ENCODE peak calls at places on chromosomes 4 and X, in nine cellular contexts. L is activated CD4-positive, alpha-beta T cell treated with anti-CD3 and anti-CD28 coated beads, Interleukin-2, amount 10 ng/mL, durations not matched to agents 7 days and 5 days; Z is stimulated activated CD4-positive, alpha-beta T cell treated with anti-CD3 and anti-CD28 coated beads, Interleukin-2, amount 100 ng/mL, for 4 hours; E is activated T-cell treated with anti-CD3 and anti-CD28 coated beads for 48 hours; D is hypothalamus; B is HT1080; I is iris pigment epithelial cell; O is effector CD4-positive, alpha-beta T cell; Q is T follicular helper cell. F is an unnamed sample.

GRCh38 chr4:113086172-113086695 is 36.8 kb downstream of the ANK2 start:
- DNase-seq in Z (no peak), D (no peak), O (no peak), B (no peak), Q (no peak), L (no peak), I (no peak), E (no peak), F (no peak)

GRCh38 chrX:149720021-149720689 is 8.3 kb downstream of the MAGEA11 start:
- DNase-seq in O (no peak), L (no peak), I (no peak), D (no peak), E (no peak), Z (no peak), B (no peak), Q (no peak), F (no peak)

GRCh38 chr4:84691170-84691691 is 108.3 kb downstream of the CDS1 start:
- DNase-seq in B (peak), O (no peak), L (no peak), Z (no peak), I (peak), E (no peak), Q (no peak), D (no peak), F (no peak)

GRCh38 chr4:73718375-73719373 is 21.7 kb upstream of the CXCL8 start:
- DNase-seq in D (no peak), O (no peak), E (no peak), B (no peak), I (peak), Z (no peak), L (no peak), Q (no peak), F (no peak)

GRCh38 chr4:27360651-27361347 is 500.2 kb downstream of the STIM2 start:
- DNase-seq in L (no peak), E (no peak), D (no peak), Z (no peak), B (peak), O (no peak), I (peak), Q (no peak), F (peak)

GRCh38 chrX:134580947-134581346 is 77.3 kb downstream of the PLAC1 start:
- DNase-seq in Z (no peak), Q (no peak), B (no peak), L (no peak), I (no peak), E (no peak), D (no peak), O (no peak), F (no peak)

GRCh38 chr4:19224820-19225219 is 1026.9 kb upstream of the SLIT2 start:
- DNase-seq in I (peak), L (no peak), D (no peak), O (no peak), B (peak), Q (no peak), Z (no peak), E (no peak), F (no peak)

GRCh38 chrX:40729923-40730584 is 5.3 kb downstream of the MED14 start:
- DNase-seq in I (no peak), B (no peak), E (no peak), Q (no peak), D (no peak), Z (no peak), L (no peak), O (no peak), F (no peak)

GRCh38 chrX:3585719-3586118 is 127.7 kb downstream of the PRKX start:
- DNase-seq in Q (no peak), E (no peak), I (peak), B (no peak), Z (no peak), O (no peak), L (no peak), D (no peak), F (no peak)

GRCh38 chrX:27381419-27381818 is 81.7 kb downstream of the PPP4R3C start:
- DNase-seq in Z (no peak), B (no peak), Q (no peak), L (no peak), O (no peak), I (no peak), D (no peak), E (no peak), F (no peak)

GRCh38 chr4:156188596-156188995 is 234.9 kb upstream of the CTSO start:
- DNase-seq in Q (no peak), I (peak), B (no peak), O (no peak), D (no peak), Z (no peak), E (no peak), L (no peak), F (no peak)

GRCh38 chr4:99861120-99861905 is 32.9 kb downstream of the LAMTOR3 start:
- DNase-seq in Z (no peak), L (no peak), E (no peak), I (no peak), Q (no peak), B (peak), D (no peak), O (no peak), F (no peak)

GRCh38 chr4:54840430-54840829 is 182.7 kb downstream of the KIT start:
- DNase-seq in B (no peak), O (no peak), Q (no peak), E (no peak), L (no peak), Z (no peak), D (no peak), I (no peak), F (no peak)

GRCh38 chr4:39068907-39069306 is 6.9 kb downstream of the KLHL5 start:
- DNase-seq in I (no peak), D (no peak), Z (no peak), E (no peak), O (no peak), Q (no peak), L (no peak), B (no peak), F (no peak)